ENCODE peak calls at places on chromosomes 13 and 19, in seven cellular contexts. One of them, this sample, is unnamed.

GRCh38 chr13:105937451-105937850 is 598.0 kb downstream of the EFNB2 start:
- DNase-seq in upper lobe of left lung: no peak
- DNase-seq in ovary: no peak
- DNase-seq in spleen: no peak
- DNase-seq in endodermal cell: no peak
- DNase-seq in stomach: no peak
- DNase-seq in astrocyte of the spinal cord: no peak
- DNase-seq in this sample: no peak

GRCh38 chr19:58439576-58440554 is at the start of gene ZNF132:
- DNase-seq in upper lobe of left lung: peak
- DNase-seq in ovary: peak
- DNase-seq in spleen: peak
- DNase-seq in endodermal cell: peak
- DNase-seq in stomach: peak
- DNase-seq in astrocyte of the spinal cord: peak
- DNase-seq in this sample: peak

GRCh38 chr19:38247126-38247525 is 9.0 kb downstream of the PPP1R14A start:
- DNase-seq in upper lobe of left lung: no peak
- DNase-seq in ovary: no peak
- DNase-seq in spleen: no peak
- DNase-seq in endodermal cell: no peak
- DNase-seq in stomach: no peak
- DNase-seq in astrocyte of the spinal cord: no peak
- DNase-seq in this sample: no peak

GRCh38 chr13:112873851-112874750 is 94.9 kb upstream of the MCF2L start:
- DNase-seq in upper lobe of left lung: peak
- DNase-seq in ovary: peak
- DNase-seq in spleen: peak
- DNase-seq in endodermal cell: peak
- DNase-seq in stomach: peak
- DNase-seq in astrocyte of the spinal cord: peak
- DNase-seq in this sample: peak

GRCh38 chr19:42942187-42942789 is 5.3 kb upstream of the PSG7 start:
- DNase-seq in upper lobe of left lung: no peak
- DNase-seq in ovary: no peak
- DNase-seq in spleen: no peak
- DNase-seq in endodermal cell: no peak
- DNase-seq in stomach: no peak
- DNase-seq in astrocyte of the spinal cord: peak
- DNase-seq in this sample: peak

GRCh38 chr19:18785179-18786124 is 5.7 kb downstream of the COMP start:
- DNase-seq in upper lobe of left lung: peak
- DNase-seq in ovary: peak
- DNase-seq in spleen: no peak
- DNase-seq in endodermal cell: peak
- DNase-seq in stomach: peak
- DNase-seq in astrocyte of the spinal cord: peak
- DNase-seq in this sample: peak

GRCh38 chr19:23916991-23917390 is 2.3 kb downstream of the ZNF726 start:
- DNase-seq in upper lobe of left lung: no peak
- DNase-seq in ovary: no peak
- DNase-seq in spleen: no peak
- DNase-seq in endodermal cell: no peak
- DNase-seq in stomach: no peak
- DNase-seq in astrocyte of the spinal cord: no peak
- DNase-seq in this sample: peak

GRCh38 chr13:50942630-50943311 is 33.2 kb downstream of the RNASEH2B start:
- DNase-seq in upper lobe of left lung: no peak
- DNase-seq in ovary: no peak
- DNase-seq in spleen: no peak
- DNase-seq in endodermal cell: peak
- DNase-seq in stomach: no peak
- DNase-seq in astrocyte of the spinal cord: no peak
- DNase-seq in this sample: no peak

GRCh38 chr19:1016647-1017114 is 4.2 kb downstream of the TMEM259 start:
- DNase-seq in upper lobe of left lung: peak
- DNase-seq in ovary: no peak
- DNase-seq in spleen: peak
- DNase-seq in endodermal cell: no peak
- DNase-seq in stomach: no peak
- DNase-seq in astrocyte of the spinal cord: peak
- DNase-seq in this sample: peak

GRCh38 chr19:42313096-42313839 is at the start of gene TMEM145:
- DNase-seq in upper lobe of left lung: no peak
- DNase-seq in ovary: peak
- DNase-seq in spleen: no peak
- DNase-seq in endodermal cell: peak
- DNase-seq in stomach: peak
- DNase-seq in astrocyte of the spinal cord: no peak
- DNase-seq in this sample: peak

GRCh38 chr13:86446311-86446710 is 647.1 kb upstream of the SLITRK6 start:
- DNase-seq in upper lobe of left lung: no peak
- DNase-seq in ovary: no peak
- DNase-seq in spleen: no peak
- DNase-seq in endodermal cell: peak
- DNase-seq in stomach: no peak
- DNase-seq in astrocyte of the spinal cord: peak
- DNase-seq in this sample: peak

GRCh38 chr19:11125994-11126685 is 29.4 kb downstream of the SPC24 start:
- DNase-seq in upper lobe of left lung: peak
- DNase-seq in ovary: peak
- DNase-seq in spleen: peak
- DNase-seq in endodermal cell: peak
- DNase-seq in stomach: peak
- DNase-seq in astrocyte of the spinal cord: peak
- DNase-seq in this sample: peak

GRCh38 chr13:110416131-110416584 is 109.1 kb downstream of the COL4A2 start:
- DNase-seq in upper lobe of left lung: no peak
- DNase-seq in ovary: no peak
- DNase-seq in spleen: no peak
- DNase-seq in endodermal cell: no peak
- DNase-seq in stomach: no peak
- DNase-seq in astrocyte of the spinal cord: no peak
- DNase-seq in this sample: peak

GRCh38 chr13:79404985-79405384 is 1.1 kb downstream of the RBM26 start:
- DNase-seq in upper lobe of left lung: no peak
- DNase-seq in ovary: no peak
- DNase-seq in spleen: no peak
- DNase-seq in endodermal cell: no peak
- DNase-seq in stomach: no peak
- DNase-seq in astrocyte of the spinal cord: no peak
- DNase-seq in this sample: no peak

GRCh38 chr19:4575978-4576933 is 16.8 kb upstream of the SEMA6B start:
- DNase-seq in upper lobe of left lung: peak
- DNase-seq in ovary: peak
- DNase-seq in spleen: peak
- DNase-seq in endodermal cell: peak
- DNase-seq in stomach: peak
- DNase-seq in astrocyte of the spinal cord: peak
- DNase-seq in this sample: peak

GRCh38 chr13:47008318-47008717 is 111.5 kb upstream of the HTR2A start:
- DNase-seq in upper lobe of left lung: no peak
- DNase-seq in ovary: no peak
- DNase-seq in spleen: no peak
- DNase-seq in endodermal cell: no peak
- DNase-seq in stomach: no peak
- DNase-seq in astrocyte of the spinal cord: no peak
- DNase-seq in this sample: no peak

GRCh38 chr19:28334419-28334818 is 878.5 kb downstream of the UQCRFS1 start:
- DNase-seq in upper lobe of left lung: no peak
- DNase-seq in ovary: no peak
- DNase-seq in spleen: no peak
- DNase-seq in endodermal cell: no peak
- DNase-seq in stomach: no peak
- DNase-seq in astrocyte of the spinal cord: no peak
- DNase-seq in this sample: no peak

GRCh38 chr13:113650731-113651148 is 7.3 kb downstream of the ATP4B start:
- DNase-seq in upper lobe of left lung: peak
- DNase-seq in ovary: peak
- DNase-seq in spleen: peak
- DNase-seq in endodermal cell: no peak
- DNase-seq in stomach: peak
- DNase-seq in astrocyte of the spinal cord: no peak
- DNase-seq in this sample: no peak

GRCh38 chr19:6393982-6394412 is 1.0 kb upstream of the GTF2F1 start:
- DNase-seq in upper lobe of left lung: no peak
- DNase-seq in ovary: no peak
- DNase-seq in spleen: no peak
- DNase-seq in endodermal cell: no peak
- DNase-seq in stomach: no peak
- DNase-seq in astrocyte of the spinal cord: no peak
- DNase-seq in this sample: no peak

GRCh38 chr19:18366027-18366435 is 19.9 kb upstream of the GDF15 start:
- DNase-seq in upper lobe of left lung: peak
- DNase-seq in ovary: no peak
- DNase-seq in spleen: no peak
- DNase-seq in endodermal cell: no peak
- DNase-seq in stomach: no peak
- DNase-seq in astrocyte of the spinal cord: no peak
- DNase-seq in this sample: no peak

GRCh38 chr13:45178349-45179142 is 22.3 kb downstream of the KCTD4 start:
- DNase-seq in upper lobe of left lung: no peak
- DNase-seq in ovary: no peak
- DNase-seq in spleen: no peak
- DNase-seq in endodermal cell: no peak
- DNase-seq in stomach: no peak
- DNase-seq in astrocyte of the spinal cord: peak
- DNase-seq in this sample: peak

GRCh38 chr13:52921194-52921593 is 72.8 kb upstream of the PCDH8 start:
- DNase-seq in upper lobe of left lung: no peak
- DNase-seq in ovary: no peak
- DNase-seq in spleen: no peak
- DNase-seq in endodermal cell: no peak
- DNase-seq in stomach: no peak
- DNase-seq in astrocyte of the spinal cord: no peak
- DNase-seq in this sample: no peak

GRCh38 chr13:46624821-46625220 is 71.9 kb downstream of the LRCH1 start:
- DNase-seq in upper lobe of left lung: no peak
- DNase-seq in ovary: no peak
- DNase-seq in spleen: no peak
- DNase-seq in endodermal cell: no peak
- DNase-seq in stomach: no peak
- DNase-seq in astrocyte of the spinal cord: no peak
- DNase-seq in this sample: no peak

GRCh38 chr13:105513448-105513847 is 1022.0 kb downstream of the EFNB2 start:
- DNase-seq in upper lobe of left lung: no peak
- DNase-seq in ovary: no peak
- DNase-seq in spleen: no peak
- DNase-seq in endodermal cell: no peak
- DNase-seq in stomach: no peak
- DNase-seq in astrocyte of the spinal cord: no peak
- DNase-seq in this sample: peak

GRCh38 chr19:54096642-54097106 is 3.9 kb downstream of the OSCAR start:
- DNase-seq in upper lobe of left lung: peak
- DNase-seq in ovary: no peak
- DNase-seq in spleen: peak
- DNase-seq in endodermal cell: peak
- DNase-seq in stomach: no peak
- DNase-seq in astrocyte of the spinal cord: peak
- DNase-seq in this sample: peak
- TF ChIP-seq CTCF in upper lobe of left lung: no peak
- TF ChIP-seq CTCF in ovary: no peak
- TF ChIP-seq CTCF in spleen: no peak
- TF ChIP-seq CTCF in endodermal cell: no peak
- TF ChIP-seq CTCF in stomach: no peak
- TF ChIP-seq CTCF in astrocyte of the spinal cord: peak
- TF ChIP-seq CTCF in this sample: peak

GRCh38 chr19:2167896-2168618 is 4.3 kb downstream of the DOT1L start:
- DNase-seq in upper lobe of left lung: peak
- DNase-seq in ovary: no peak
- DNase-seq in spleen: peak
- DNase-seq in endodermal cell: no peak
- DNase-seq in stomach: peak
- DNase-seq in astrocyte of the spinal cord: peak
- DNase-seq in this sample: peak
- H3K4me3 ChIP-seq in upper lobe of left lung: peak
- H3K4me3 ChIP-seq in ovary: no peak
- H3K4me3 ChIP-seq in spleen: peak
- H3K4me3 ChIP-seq in endodermal cell: no peak
- H3K4me3 ChIP-seq in stomach: peak
- H3K4me3 ChIP-seq in astrocyte of the spinal cord: no peak
- H3K4me3 ChIP-seq in this sample: peak

DNA sequence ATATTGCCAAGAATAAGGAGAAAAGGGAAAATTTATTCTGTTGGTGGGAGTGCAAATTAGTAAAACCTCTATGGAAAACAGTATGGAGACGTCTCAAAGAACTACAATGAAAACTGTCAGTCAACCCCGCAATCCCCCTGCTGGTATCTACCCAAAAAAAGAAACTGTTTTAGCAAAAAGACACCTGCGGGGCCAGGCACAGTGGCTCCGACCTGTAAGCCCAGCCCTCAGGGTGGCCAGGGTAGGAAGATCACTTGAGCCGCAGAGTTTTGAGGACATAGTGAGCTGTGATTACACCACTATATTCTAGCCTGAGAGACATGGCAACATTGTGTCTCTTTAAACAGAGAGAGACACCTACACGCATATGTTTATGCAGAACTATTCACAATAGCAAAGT is 37.5 kb upstream of the SLITRK1 start:
- DNase-seq in upper lobe of left lung: no peak
- DNase-seq in ovary: no peak
- DNase-seq in spleen: no peak
- DNase-seq in endodermal cell: no peak
- DNase-seq in stomach: no peak
- DNase-seq in astrocyte of the spinal cord: no peak
- DNase-seq in this sample: no peak
- TF ChIP-seq CTCF in upper lobe of left lung: no peak
- TF ChIP-seq CTCF in ovary: no peak
- TF ChIP-seq CTCF in spleen: no peak
- TF ChIP-seq CTCF in endodermal cell: no peak
- TF ChIP-seq CTCF in stomach: no peak
- TF ChIP-seq CTCF in astrocyte of the spinal cord: no peak
- TF ChIP-seq CTCF in this sample: no peak

GRCh38 chr13:33003458-33004019 is 12.7 kb upstream of the KL start:
- DNase-seq in upper lobe of left lung: no peak
- DNase-seq in ovary: no peak
- DNase-seq in spleen: no peak
- DNase-seq in endodermal cell: no peak
- DNase-seq in stomach: no peak
- DNase-seq in astrocyte of the spinal cord: no peak
- DNase-seq in this sample: no peak

GRCh38 chr13:33004454-33004853 is 11.8 kb upstream of the KL start:
- DNase-seq in upper lobe of left lung: peak
- DNase-seq in ovary: no peak
- DNase-seq in spleen: no peak
- DNase-seq in endodermal cell: no peak
- DNase-seq in stomach: no peak
- DNase-seq in astrocyte of the spinal cord: no peak
- DNase-seq in this sample: peak

GRCh38 chr13:32997399-32997798 is 18.8 kb upstream of the KL start:
- DNase-seq in upper lobe of left lung: no peak
- DNase-seq in ovary: no peak
- DNase-seq in spleen: no peak
- DNase-seq in endodermal cell: no peak
- DNase-seq in stomach: no peak
- DNase-seq in astrocyte of the spinal cord: no peak
- DNase-seq in this sample: no peak

DNA sequence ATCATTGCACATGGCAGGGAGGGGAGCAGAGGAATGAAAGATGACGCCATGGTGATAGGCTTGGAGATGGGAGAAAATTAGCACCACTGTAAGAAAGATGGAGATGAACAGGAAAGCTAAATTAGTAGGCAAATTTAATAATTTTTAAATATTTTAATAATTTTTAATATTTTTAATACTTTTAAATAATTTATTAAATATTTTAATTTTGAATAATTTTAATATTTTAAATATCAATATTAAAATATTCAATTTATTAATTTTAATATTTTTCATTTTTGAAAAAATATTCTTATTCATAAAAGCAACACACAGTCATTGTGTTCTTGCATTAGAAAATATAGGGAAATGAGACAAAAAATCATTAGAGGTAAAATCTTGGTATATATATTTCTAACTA is 15.9 kb upstream of the KL start:
- DNase-seq in upper lobe of left lung: no peak
- DNase-seq in ovary: no peak
- DNase-seq in spleen: no peak
- DNase-seq in endodermal cell: no peak
- DNase-seq in stomach: no peak
- DNase-seq in astrocyte of the spinal cord: no peak
- DNase-seq in this sample: no peak
- H3K4me3 ChIP-seq in upper lobe of left lung: no peak
- H3K4me3 ChIP-seq in ovary: no peak
- H3K4me3 ChIP-seq in spleen: no peak
- H3K4me3 ChIP-seq in endodermal cell: no peak
- H3K4me3 ChIP-seq in stomach: no peak
- H3K4me3 ChIP-seq in astrocyte of the spinal cord: no peak
- H3K4me3 ChIP-seq in this sample: no peak

This sample was measured in choroid plexus epithelial cell.